ENCODE peak calls at places on chromosomes 1 and 21, in five cellular contexts. W is cardiac septum, G is fibroblast of lung, L is NCI-H526 treated with DMSO at 0.1 percent for 48 hours, Q is RPMI7951. X is an unnamed sample.

GRCh38 chr1:10912441-10912840 is 100.0 kb upstream of the TARDBP start:
- DNase-seq in W (no peak), G (no peak), L (no peak), Q (no peak), X (no peak)

GRCh38 chr1:15117671-15118325 is 35.7 kb upstream of the TMEM51 start:
- DNase-seq in W (no peak), G (no peak), L (no peak), Q (no peak), X (no peak)

GRCh38 chr1:41539999-41540398 is 55.5 kb upstream of the EDN2 start:
- DNase-seq in W (peak; percentile 51), G (no peak), L (no peak), Q (no peak), X (no peak)

GRCh38 chr21:42692688-42693087 is 39.3 kb downstream of the PDE9A start:
- DNase-seq in W (no peak), G (no peak), L (no peak), Q (no peak), X (no peak)

GRCh38 chr1:228490120-228491078 is 3.2 kb downstream of the RNF187 start:
- DNase-seq in W (no peak), G (no peak), L (no peak), Q (no peak), X (peak; percentile 57)

GRCh38 chr1:232142403-232143314 is 487.3 kb downstream of the SIPA1L2 start:
- DNase-seq in W (peak; percentile 76), G (peak; percentile 97), L (no peak), Q (peak; percentile 92), X (peak; percentile 58)

GRCh38 chr1:222663535-222663934 is 45.6 kb downstream of the MIA3 start:
- DNase-seq in W (no peak), G (no peak), L (no peak), Q (no peak), X (no peak)

GRCh38 chr1:177505905-177506590 is 335.3 kb downstream of the BRINP2 start:
- DNase-seq in W (no peak), G (no peak), L (no peak), Q (peak; percentile 29), X (peak; percentile 35)

GRCh38 chr21:42685036-42685435 is 31.6 kb downstream of the PDE9A start:
- DNase-seq in W (no peak), G (no peak), L (no peak), Q (peak; percentile 10), X (no peak)

GRCh38 chr1:201593200-201593828 is 54.4 kb downstream of the NAV1 start:
- DNase-seq in W (no peak), G (peak; percentile 95), L (no peak), Q (peak; percentile 99), X (peak; percentile 38)

GRCh38 chr21:42353623-42354022 is 2.8 kb upstream of the TFF2 start:
- DNase-seq in W (no peak), G (no peak), L (no peak), Q (no peak), X (no peak)

X was measured in A673.